ENCODE peak calls at places on chromosomes 6 and 20, in seven cellular contexts. One of them, this sample, is unnamed.
A peak's percentile ranks its signal among the peaks of the same experiment; 100 is the strongest.

GRCh38 chr6:141117869-141118268 is 1014.9 kb upstream of the GJE1 start:
- DNase-seq in LoVo: no peak
- DNase-seq in A172: no peak
- DNase-seq in H7: no peak
- DNase-seq in activated naive CD4-positive, alpha-beta T cell: no peak
- DNase-seq in T follicular helper cell: no peak
- DNase-seq in mucosa of descending colon: no peak
- DNase-seq in this sample: no peak

GRCh38 chr6:138204792-138205384 is 13.4 kb downstream of the PBOV1 start:
- DNase-seq in activated naive CD4-positive, alpha-beta T cell: no peak
- DNase-seq in A172: no peak
- DNase-seq in mucosa of descending colon: no peak
- DNase-seq in T follicular helper cell: no peak
- DNase-seq in H7: no peak
- DNase-seq in LoVo: no peak
- DNase-seq in this sample: no peak

GRCh38 chr6:145332001-145332400 is 403.3 kb downstream of the EPM2A start:
- DNase-seq in activated naive CD4-positive, alpha-beta T cell: no peak
- DNase-seq in T follicular helper cell: no peak
- DNase-seq in H7: no peak
- DNase-seq in A172: no peak
- DNase-seq in LoVo: no peak
- DNase-seq in mucosa of descending colon: no peak
- DNase-seq in this sample: no peak

GRCh38 chr20:57792386-57793095 is 82.7 kb upstream of the PMEPA1 start:
- DNase-seq in activated naive CD4-positive, alpha-beta T cell: no peak
- DNase-seq in H7: no peak
- DNase-seq in T follicular helper cell: no peak
- DNase-seq in LoVo: no peak
- DNase-seq in A172: no peak
- DNase-seq in mucosa of descending colon: no peak
- DNase-seq in this sample: no peak

GRCh38 chr6:14984454-14984853 is 261.4 kb upstream of the JARID2 start:
- DNase-seq in LoVo: no peak
- DNase-seq in mucosa of descending colon: peak; percentile 73
- DNase-seq in T follicular helper cell: no peak
- DNase-seq in A172: peak; percentile 8
- DNase-seq in H7: no peak
- DNase-seq in activated naive CD4-positive, alpha-beta T cell: no peak
- DNase-seq in this sample: no peak

GRCh38 chr6:150932976-150933375 is 67.5 kb downstream of the MTHFD1L start:
- DNase-seq in activated naive CD4-positive, alpha-beta T cell: no peak
- DNase-seq in LoVo: no peak
- DNase-seq in A172: peak; percentile 3
- DNase-seq in mucosa of descending colon: no peak
- DNase-seq in H7: no peak
- DNase-seq in T follicular helper cell: no peak
- DNase-seq in this sample: no peak

GRCh38 chr6:54614499-54615195 is 231.9 kb upstream of the FAM83B start:
- DNase-seq in activated naive CD4-positive, alpha-beta T cell: no peak
- DNase-seq in H7: no peak
- DNase-seq in A172: no peak
- DNase-seq in LoVo: no peak
- DNase-seq in T follicular helper cell: no peak
- DNase-seq in mucosa of descending colon: no peak
- DNase-seq in this sample: no peak

GRCh38 chr6:170298688-170299087 is 7.8 kb upstream of the DLL1 start:
- DNase-seq in H7: no peak
- DNase-seq in mucosa of descending colon: no peak
- DNase-seq in LoVo: no peak
- DNase-seq in A172: no peak
- DNase-seq in activated naive CD4-positive, alpha-beta T cell: no peak
- DNase-seq in T follicular helper cell: no peak
- DNase-seq in this sample: no peak

GRCh38 chr20:31823360-31824124 is 4.4 kb downstream of the MYLK2 start:
- DNase-seq in LoVo: no peak
- DNase-seq in activated naive CD4-positive, alpha-beta T cell: no peak
- DNase-seq in H7: peak; percentile 67
- DNase-seq in mucosa of descending colon: no peak
- DNase-seq in T follicular helper cell: no peak
- DNase-seq in A172: no peak
- DNase-seq in this sample: no peak

GRCh38 chr6:166006593-166007301 is 160.9 kb downstream of the TBXT start:
- DNase-seq in T follicular helper cell: no peak
- DNase-seq in H7: no peak
- DNase-seq in LoVo: no peak
- DNase-seq in mucosa of descending colon: no peak
- DNase-seq in activated naive CD4-positive, alpha-beta T cell: no peak
- DNase-seq in A172: no peak
- DNase-seq in this sample: peak; percentile 94

GRCh38 chr6:119277047-119277446 is 72.5 kb downstream of the MAN1A1 start:
- DNase-seq in A172: no peak
- DNase-seq in activated naive CD4-positive, alpha-beta T cell: no peak
- DNase-seq in T follicular helper cell: no peak
- DNase-seq in LoVo: no peak
- DNase-seq in mucosa of descending colon: no peak
- DNase-seq in H7: no peak
- DNase-seq in this sample: no peak

GRCh38 chr6:79384845-79385244 is 150.4 kb upstream of the HMGN3 start:
- DNase-seq in mucosa of descending colon: no peak
- DNase-seq in H7: no peak
- DNase-seq in activated naive CD4-positive, alpha-beta T cell: no peak
- DNase-seq in LoVo: no peak
- DNase-seq in A172: no peak
- DNase-seq in T follicular helper cell: no peak
- DNase-seq in this sample: no peak

GRCh38 chr6:92820531-92820930 is 598.8 kb downstream of the EPHA7 start:
- DNase-seq in A172: no peak
- DNase-seq in H7: no peak
- DNase-seq in activated naive CD4-positive, alpha-beta T cell: no peak
- DNase-seq in LoVo: no peak
- DNase-seq in mucosa of descending colon: no peak
- DNase-seq in T follicular helper cell: no peak
- DNase-seq in this sample: no peak

GRCh38 chr20:35320396-35321126 is 28.3 kb upstream of the FAM83C start:
- DNase-seq in H7: peak; percentile 40
- DNase-seq in mucosa of descending colon: no peak
- DNase-seq in A172: peak; percentile 98
- DNase-seq in T follicular helper cell: no peak
- DNase-seq in activated naive CD4-positive, alpha-beta T cell: no peak
- DNase-seq in LoVo: peak; percentile 52
- DNase-seq in this sample: no peak

GRCh38 chr20:50385733-50386640 is 124.2 kb upstream of the PTPN1 start:
- DNase-seq in mucosa of descending colon: no peak
- DNase-seq in T follicular helper cell: peak; percentile 2
- DNase-seq in A172: no peak
- DNase-seq in LoVo: no peak
- DNase-seq in activated naive CD4-positive, alpha-beta T cell: peak; percentile 6
- DNase-seq in H7: no peak
- DNase-seq in this sample: no peak

GRCh38 chr6:75290558-75290957 is 6.0 kb upstream of the TMEM30A start:
- DNase-seq in mucosa of descending colon: no peak
- DNase-seq in activated naive CD4-positive, alpha-beta T cell: no peak
- DNase-seq in A172: no peak
- DNase-seq in T follicular helper cell: no peak
- DNase-seq in LoVo: no peak
- DNase-seq in H7: peak; percentile 17
- DNase-seq in this sample: no peak

GRCh38 chr6:158149641-158150040 is 18.4 kb downstream of the SERAC1 start:
- DNase-seq in A172: no peak
- DNase-seq in mucosa of descending colon: no peak
- DNase-seq in LoVo: no peak
- DNase-seq in T follicular helper cell: no peak
- DNase-seq in activated naive CD4-positive, alpha-beta T cell: no peak
- DNase-seq in H7: no peak
- DNase-seq in this sample: no peak

GRCh38 chr6:24273471-24273870 is 84.4 kb downstream of the DCDC2 start:
- DNase-seq in mucosa of descending colon: no peak
- DNase-seq in T follicular helper cell: no peak
- DNase-seq in activated naive CD4-positive, alpha-beta T cell: no peak
- DNase-seq in H7: no peak
- DNase-seq in A172: no peak
- DNase-seq in LoVo: no peak
- DNase-seq in this sample: no peak

GRCh38 chr6:140485740-140486467 is 1111.5 kb upstream of the CITED2 start:
- DNase-seq in mucosa of descending colon: no peak
- DNase-seq in A172: peak; percentile 84
- DNase-seq in activated naive CD4-positive, alpha-beta T cell: no peak
- DNase-seq in LoVo: no peak
- DNase-seq in H7: no peak
- DNase-seq in T follicular helper cell: no peak
- DNase-seq in this sample: peak; percentile 46

GRCh38 chr6:146090474-146090873 is 61.6 kb downstream of the GRM1 start:
- DNase-seq in A172: peak; percentile 34
- DNase-seq in mucosa of descending colon: no peak
- DNase-seq in H7: no peak
- DNase-seq in activated naive CD4-positive, alpha-beta T cell: no peak
- DNase-seq in LoVo: peak; percentile 2
- DNase-seq in T follicular helper cell: no peak
- DNase-seq in this sample: no peak

This sample was measured in NCI-H460.